ENCODE peak calls at places on chromosome 13, in four cellular contexts. O is fibroblast of pulmonary artery, D is type B pancreatic cell, K is GM23338. B is an unnamed sample.

GRCh38 chr13:48542581-48543341 is 9.9 kb upstream of the RCBTB2 start:
- DNase-seq in O (peak), D (no peak), K (peak), B (no peak)

GRCh38 chr13:95115525-95115924 is 185.7 kb downstream of the ABCC4 start:
- DNase-seq in O (peak), D (no peak), K (no peak), B (no peak)

GRCh38 chr13:69585656-69586055 is 522.0 kb upstream of the ATXN8OS start:
- DNase-seq in O (no peak), D (no peak), K (peak), B (no peak)

GRCh38 chr13:37369618-37370017 is 228.9 kb downstream of the POSTN start:
- DNase-seq in O (peak), D (no peak), K (no peak), B (no peak)

GRCh38 chr13:34933786-34934185 is 8.3 kb upstream of the NBEA start:
- DNase-seq in O (no peak), D (no peak), K (no peak), B (no peak)

GRCh38 chr13:40519637-40520036 is 146.8 kb downstream of the FOXO1 start:
- DNase-seq in O (no peak), D (no peak), K (peak), B (no peak)

GRCh38 chr13:99692854-99693253 is 191.6 kb downstream of the TM9SF2 start:
- DNase-seq in O (no peak), D (no peak), K (no peak), B (no peak)

GRCh38 chr13:24995225-24995804 is 100.6 kb upstream of the PABPC3 start:
- DNase-seq in O (peak), D (no peak), K (peak), B (no peak)

GRCh38 chr13:73902847-73903246 is 231.4 kb downstream of the KLF12 start:
- DNase-seq in O (no peak), D (no peak), K (no peak), B (no peak)

GRCh38 chr13:99153219-99153618 is 47.4 kb upstream of the UBAC2 start:
- DNase-seq in O (peak), D (no peak), K (no peak), B (no peak)

GRCh38 chr13:23514076-23514475 is 56.1 kb upstream of the TNFRSF19 start:
- DNase-seq in O (no peak), D (no peak), K (no peak), B (no peak)

GRCh38 chr13:89627991-89628390 is 1719.5 kb upstream of the MIR17HG start:
- DNase-seq in O (no peak), D (no peak), K (no peak), B (no peak)

GRCh38 chr13:46184277-46184699 is 2.3 kb upstream of the LCP1 start:
- DNase-seq in O (peak), D (no peak), K (peak), B (no peak)

GRCh38 chr13:25802579-25802978 is 249.2 kb downstream of the SHISA2 start:
- DNase-seq in O (no peak), D (no peak), K (no peak), B (no peak)

GRCh38 chr13:40495620-40496001 is 170.8 kb downstream of the FOXO1 start:
- DNase-seq in O (no peak), D (no peak), K (no peak), B (no peak)

GRCh38 chr13:90205081-90205480 is 1142.4 kb upstream of the MIR17HG start:
- DNase-seq in O (no peak), D (no peak), K (no peak), B (no peak)

GRCh38 chr13:79267560-79267959 is 138.5 kb downstream of the RBM26 start:
- DNase-seq in O (no peak), D (no peak), K (no peak), B (no peak)

GRCh38 chr13:29520671-29521070 is 74.8 kb downstream of the SLC7A1 start:
- DNase-seq in O (peak), D (no peak), K (no peak), B (no peak)

GRCh38 chr13:29523199-29523931 is 72.1 kb downstream of the SLC7A1 start:
- DNase-seq in O (peak), D (no peak), K (no peak), B (no peak)

GRCh38 chr13:29521336-29521735 is 74.2 kb downstream of the SLC7A1 start:
- DNase-seq in O (no peak), D (no peak), K (no peak), B (no peak)

GRCh38 chr13:29524176-29524575 is 71.3 kb downstream of the SLC7A1 start:
- DNase-seq in O (peak), D (no peak), K (no peak), B (no peak)

DNA sequence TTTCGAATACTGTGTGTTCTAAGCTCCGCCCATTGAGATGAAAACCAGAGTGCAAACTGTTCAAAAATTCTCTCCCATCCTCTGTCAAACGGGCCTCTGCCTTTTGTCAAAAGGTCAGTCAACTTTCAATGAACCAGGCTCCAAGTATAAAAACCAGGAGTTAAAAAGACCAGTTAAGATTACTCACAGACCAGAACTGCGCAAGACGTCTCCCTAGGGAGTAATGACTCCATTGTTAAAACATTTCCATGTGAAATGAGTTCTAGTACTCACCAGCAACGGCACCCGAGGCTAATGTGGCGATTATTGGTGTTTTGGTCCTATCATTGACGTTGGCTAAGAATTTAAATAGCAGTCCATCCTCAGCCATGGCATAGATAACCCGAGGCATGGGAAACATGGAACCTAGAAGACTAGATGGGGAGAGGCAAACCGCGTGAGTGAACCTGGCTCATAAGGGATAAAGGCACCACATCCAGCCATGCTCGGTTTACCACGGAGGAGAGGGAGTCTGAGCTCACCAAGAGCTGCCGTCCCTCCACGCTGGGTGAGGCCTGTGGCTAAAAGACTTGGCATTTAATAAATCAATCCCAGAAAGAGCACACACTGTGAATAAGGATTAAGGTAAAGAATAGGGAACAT is 73.3 kb downstream of the SLC7A1 start:
- DNase-seq in O (peak), D (no peak), K (no peak), B (no peak)
- TF ChIP-seq CTCF in O (no peak), D (no peak), K (no peak), B (no peak)

DNA sequence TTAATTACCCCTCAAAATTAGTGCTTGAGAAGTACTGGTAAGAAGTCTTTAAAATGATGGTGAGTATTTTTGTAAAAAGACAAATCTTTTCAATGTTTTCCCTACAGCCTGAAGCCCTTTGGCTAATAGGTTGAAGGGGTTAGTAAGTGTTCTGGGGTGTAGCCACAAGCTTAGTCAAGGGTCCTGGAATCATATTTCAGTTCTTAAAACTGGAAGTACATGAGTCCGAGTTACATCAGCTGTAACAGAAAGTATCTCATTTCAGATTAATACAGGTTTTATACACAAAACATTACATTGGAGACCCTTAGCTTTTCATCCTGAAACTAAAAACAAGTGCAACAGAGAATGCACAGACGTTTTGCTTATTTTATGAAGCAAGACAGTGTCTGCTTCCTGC is 52.7 kb upstream of the TEX29 start:
- DNase-seq in O (no peak), D (no peak), K (no peak), B (no peak)
- TF ChIP-seq CTCF in O (no peak), D (no peak), K (no peak), B (no peak)

GRCh38 chr13:21719463-21719862 is 48.6 kb downstream of the FGF9 start:
- DNase-seq in O (no peak), D (no peak), K (no peak), B (no peak)
- TF ChIP-seq CTCF in O (no peak), D (no peak), K (no peak), B (no peak)

GRCh38 chr13:39279077-39279476 is 240.8 kb downstream of the NHLRC3 start:
- DNase-seq in O (no peak), D (no peak), K (no peak), B (no peak)

GRCh38 chr13:39274926-39275325 is 236.7 kb downstream of the NHLRC3 start:
- DNase-seq in O (no peak), D (no peak), K (no peak), B (no peak)

GRCh38 chr13:39269411-39269810 is 231.2 kb downstream of the NHLRC3 start:
- DNase-seq in O (no peak), D (no peak), K (no peak), B (no peak)

GRCh38 chr13:39269004-39269403 is 230.7 kb downstream of the NHLRC3 start:
- DNase-seq in O (no peak), D (no peak), K (no peak), B (no peak)

DNA sequence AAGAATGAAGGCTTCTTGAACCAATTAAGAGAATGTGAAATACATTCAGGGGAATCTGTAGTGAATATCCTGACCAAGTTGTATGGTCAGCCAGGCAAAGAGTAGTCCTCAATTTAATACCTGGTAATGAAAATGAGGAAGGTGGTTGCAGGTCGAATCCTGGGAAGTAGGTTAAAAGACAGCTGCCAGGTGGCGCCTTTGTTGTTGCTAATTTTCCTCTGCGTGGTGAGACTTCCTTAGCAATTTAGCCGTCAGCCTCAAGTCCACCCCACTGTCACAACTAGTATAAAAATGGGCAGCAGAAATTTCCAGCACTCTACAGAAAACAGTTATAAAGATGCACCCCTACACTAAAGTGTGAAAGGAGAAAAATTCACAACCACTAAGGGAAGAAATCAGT is 235.7 kb downstream of the NHLRC3 start:
- DNase-seq in O (peak), D (no peak), K (peak), B (no peak)
- TF ChIP-seq CTCF in O (no peak), D (peak), K (peak), B (peak)

GRCh38 chr13:101757446-101758039 is 305.1 kb downstream of the ITGBL1 start:
- DNase-seq in O (peak), D (no peak), K (peak), B (no peak)
- TF ChIP-seq CTCF in O (peak), D (peak), K (peak), B (peak)

DNA sequence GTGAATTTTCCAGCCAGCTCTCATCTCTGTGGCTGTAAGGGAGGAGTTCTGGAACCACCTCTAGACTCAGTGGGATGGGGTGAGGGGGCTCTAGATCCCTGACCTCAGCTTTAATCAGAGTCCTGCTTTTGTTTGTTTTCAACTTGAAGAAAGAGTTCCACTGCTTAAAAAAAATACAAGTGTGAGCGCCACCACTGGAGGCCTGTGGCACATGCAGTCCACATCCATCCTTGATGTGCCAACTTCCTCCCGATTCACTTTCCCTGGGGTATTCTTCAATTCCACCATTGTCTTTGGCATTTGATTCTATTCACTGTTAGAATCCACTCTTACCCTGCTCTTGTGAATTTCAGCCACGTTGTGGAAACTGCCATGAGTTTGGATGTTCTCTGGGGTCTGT is 62.4 kb upstream of the GJB6 start:
- DNase-seq in O (no peak), D (no peak), K (peak), B (no peak)
- TF ChIP-seq CTCF in O (peak), D (peak), K (peak), B (no peak)

GRCh38 chr13:43356566-43356965 is 333.2 kb downstream of the DNAJC15 start:
- DNase-seq in O (no peak), D (no peak), K (no peak), B (no peak)
- TF ChIP-seq CTCF in O (no peak), D (no peak), K (no peak), B (no peak)

GRCh38 chr13:50788551-50788950 is 54.9 kb downstream of the DLEU7 start:
- DNase-seq in O (no peak), D (no peak), K (no peak), B (no peak)

GRCh38 chr13:50787316-50788195 is 55.9 kb downstream of the DLEU7 start:
- DNase-seq in O (no peak), D (no peak), K (peak), B (no peak)

GRCh38 chr13:50797081-50797480 is 46.4 kb downstream of the DLEU7 start:
- DNase-seq in O (peak), D (no peak), K (no peak), B (no peak)

GRCh38 chr13:50796463-50796862 is 47.0 kb downstream of the DLEU7 start:
- DNase-seq in O (no peak), D (no peak), K (no peak), B (no peak)

DNA sequence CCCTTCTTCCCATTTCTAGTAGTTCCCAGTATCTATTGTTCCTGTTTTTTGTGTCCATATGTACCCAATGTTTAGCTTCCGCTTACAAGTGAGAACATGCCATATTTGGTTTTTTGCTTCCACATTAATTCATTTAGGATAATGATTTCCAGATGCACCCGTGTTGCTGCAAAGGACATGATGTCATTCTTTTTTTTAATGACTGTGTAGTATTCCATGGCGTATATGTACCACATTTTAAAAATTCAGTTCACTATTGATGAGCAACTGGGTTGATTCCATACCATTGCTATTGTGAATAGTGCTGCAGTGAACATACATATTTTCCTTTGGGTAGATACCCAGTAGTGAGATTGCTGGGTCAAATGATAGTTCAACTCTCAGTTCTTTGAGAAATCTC is 50.5 kb downstream of the DLEU7 start:
- DNase-seq in O (no peak), D (no peak), K (no peak), B (no peak)
- TF ChIP-seq CTCF in O (no peak), D (no peak), K (no peak), B (no peak)

GRCh38 chr13:80870186-80870585 is 529.3 kb upstream of the SPRY2 start:
- DNase-seq in O (no peak), D (no peak), K (no peak), B (no peak)
- TF ChIP-seq CTCF in O (no peak), D (no peak), K (no peak), B (no peak)

DNA sequence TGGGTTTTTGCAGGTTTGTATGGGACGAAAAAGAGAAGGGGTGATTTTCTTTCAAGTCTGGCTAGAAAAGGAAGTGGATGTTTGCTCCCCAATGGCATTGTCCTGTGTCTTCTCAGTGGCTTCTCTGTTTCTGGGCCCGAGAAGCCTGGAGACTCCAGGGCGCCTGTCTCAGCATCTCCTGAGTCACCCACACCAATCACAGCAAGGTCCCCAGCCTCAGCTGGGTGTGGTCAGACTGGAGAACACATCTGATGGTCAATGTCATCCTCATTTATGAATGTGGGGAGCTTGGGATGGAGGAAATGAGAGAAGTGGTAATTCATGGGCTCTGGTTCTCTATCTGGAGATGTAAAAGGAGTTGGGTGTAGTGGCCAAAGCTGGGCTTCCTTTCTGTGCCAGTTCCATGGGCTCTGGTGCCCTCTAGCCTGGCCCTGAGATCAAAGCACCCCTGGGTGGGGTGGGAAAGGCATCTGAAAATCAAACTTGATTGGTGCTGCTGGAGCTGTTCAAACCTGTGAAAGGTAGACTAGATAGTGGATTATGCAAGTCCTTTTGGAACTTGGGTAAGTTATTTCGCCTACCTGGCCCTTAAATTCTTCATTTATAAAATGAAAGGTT is 13.4 kb downstream of the RASL11A start:
- DNase-seq in O (peak), D (no peak), K (no peak), B (no peak)
- TF ChIP-seq CTCF in O (peak), D (no peak), K (peak), B (peak)

B was measured in osteocyte.